ENCODE peak calls at places on chromosomes 12 and 14, in four cellular contexts. A is HepG2, Q is K562, H is WTC11. M is an unnamed sample.

GRCh38 chr12:51678086-51678724 is 87.2 kb downstream of the SCN8A start:
- DNase-seq in A (peak; percentile 50), Q (peak; percentile 53), H (peak; percentile 41), M (peak; percentile 73)

GRCh38 chr12:48199784-48200198 is 3.3 kb downstream of the OR10AD1 start:
- DNase-seq in A (no peak), Q (no peak), H (no peak), M (no peak)

GRCh38 chr12:41304526-41304925 is 116.4 kb downstream of the PDZRN4 start:
- DNase-seq in A (no peak), Q (no peak), H (no peak), M (no peak)

GRCh38 chr14:22839159-22839779 is 2.9 kb downstream of the MMP14 start:
- DNase-seq in A (no peak), Q (no peak), H (no peak), M (no peak)

GRCh38 chr12:121992059-121992879 is 29.4 kb upstream of the BCL7A start:
- DNase-seq in A (peak; percentile 39), Q (no peak), H (no peak), M (no peak)

GRCh38 chr12:27843714-27844245 is 63.7 kb upstream of the MANSC4 start:
- DNase-seq in A (peak; percentile 21), Q (peak; percentile 33), H (no peak), M (no peak)

GRCh38 chr14:95315156-95315555 is 4.6 kb downstream of the CLMN start:
- DNase-seq in A (no peak), Q (no peak), H (no peak), M (no peak)

GRCh38 chr12:130026608-130027176 is 122.9 kb upstream of the TMEM132D start:
- DNase-seq in A (peak; percentile 21), Q (peak; percentile 46), H (peak; percentile 33), M (peak; percentile 43)

GRCh38 chr12:112167728-112168525 is 42.6 kb downstream of the TRAFD1 start:
- DNase-seq in A (no peak), Q (no peak), H (no peak), M (no peak)

GRCh38 chr12:92648242-92649031 is 54.4 kb upstream of the PLEKHG7 start:
- DNase-seq in A (no peak), Q (no peak), H (no peak), M (no peak)

GRCh38 chr12:86712425-86712843 is 456.2 kb upstream of the MGAT4C start:
- DNase-seq in A (peak; percentile 41), Q (no peak), H (no peak), M (peak; percentile 9)

GRCh38 chr12:28954333-28954732 is 194.7 kb upstream of the FAR2 start:
- DNase-seq in A (no peak), Q (no peak), H (no peak), M (no peak)

GRCh38 chr14:30214456-30215090 is 286.9 kb upstream of the PRKD1 start:
- DNase-seq in A (peak; percentile 75), Q (peak; percentile 7), H (no peak), M (peak; percentile 48)

GRCh38 chr12:38158428-38159091 is 158.0 kb upstream of the ALG10B start:
- DNase-seq in A (no peak), Q (no peak), H (no peak), M (no peak)

GRCh38 chr12:47777741-47778558 is 4.9 kb downstream of the SLC48A1 start:
- DNase-seq in A (no peak), Q (peak; percentile 45), H (no peak), M (no peak)

GRCh38 chr12:66195242-66195641 is 6.2 kb downstream of the IRAK3 start:
- DNase-seq in A (no peak), Q (no peak), H (no peak), M (no peak)

GRCh38 chr12:25689996-25690501 is 137.0 kb upstream of the LMNTD1 start:
- DNase-seq in A (no peak), Q (no peak), H (no peak), M (no peak)

GRCh38 chr12:93742086-93742934 is 65.1 kb downstream of the CRADD start:
- DNase-seq in A (peak; percentile 55), Q (peak; percentile 87), H (peak; percentile 69), M (peak; percentile 74)

GRCh38 chr14:65231286-65231980 is 129.1 kb upstream of the MAX start:
- DNase-seq in A (peak; percentile 76), Q (no peak), H (no peak), M (no peak)

GRCh38 chr12:10151621-10152020 is 20.3 kb downstream of the OLR1 start:
- DNase-seq in A (no peak), Q (no peak), H (no peak), M (no peak)

GRCh38 chr14:64755661-64756265 is 51.5 kb downstream of the PLEKHG3 start:
- DNase-seq in A (no peak), Q (peak; percentile 30), H (no peak), M (no peak)

GRCh38 chr14:55097894-55098560 is 31.0 kb upstream of the LGALS3 start:
- DNase-seq in A (no peak), Q (no peak), H (no peak), M (no peak)

GRCh38 chr14:63468273-63468672 is 74.9 kb downstream of the PPP2R5E start:
- DNase-seq in A (no peak), Q (no peak), H (no peak), M (no peak)

GRCh38 chr14:102516531-102517411 is 7.2 kb upstream of the ANKRD9 start:
- DNase-seq in A (peak; percentile 44), Q (peak; percentile 77), H (peak; percentile 76), M (peak; percentile 83)

GRCh38 chr12:102957339-102958050 is at the start of gene ASCL1:
- DNase-seq in A (no peak), Q (no peak), H (peak; percentile 56), M (no peak)

GRCh38 chr14:42214981-42215491 is 608.4 kb downstream of the LRFN5 start:
- DNase-seq in A (no peak), Q (no peak), H (no peak), M (no peak)

GRCh38 chr14:93039649-93040315 is 75.9 kb downstream of the ITPK1 start:
- DNase-seq in A (no peak), Q (no peak), H (no peak), M (no peak)

GRCh38 chr12:46389130-46389616 is 16.6 kb upstream of the SLC38A2 start:
- DNase-seq in A (no peak), Q (no peak), H (no peak), M (no peak)
- TF ChIP-seq ELF4 in A (no peak), Q (no peak), H (no peak), M (no peak)

DNA sequence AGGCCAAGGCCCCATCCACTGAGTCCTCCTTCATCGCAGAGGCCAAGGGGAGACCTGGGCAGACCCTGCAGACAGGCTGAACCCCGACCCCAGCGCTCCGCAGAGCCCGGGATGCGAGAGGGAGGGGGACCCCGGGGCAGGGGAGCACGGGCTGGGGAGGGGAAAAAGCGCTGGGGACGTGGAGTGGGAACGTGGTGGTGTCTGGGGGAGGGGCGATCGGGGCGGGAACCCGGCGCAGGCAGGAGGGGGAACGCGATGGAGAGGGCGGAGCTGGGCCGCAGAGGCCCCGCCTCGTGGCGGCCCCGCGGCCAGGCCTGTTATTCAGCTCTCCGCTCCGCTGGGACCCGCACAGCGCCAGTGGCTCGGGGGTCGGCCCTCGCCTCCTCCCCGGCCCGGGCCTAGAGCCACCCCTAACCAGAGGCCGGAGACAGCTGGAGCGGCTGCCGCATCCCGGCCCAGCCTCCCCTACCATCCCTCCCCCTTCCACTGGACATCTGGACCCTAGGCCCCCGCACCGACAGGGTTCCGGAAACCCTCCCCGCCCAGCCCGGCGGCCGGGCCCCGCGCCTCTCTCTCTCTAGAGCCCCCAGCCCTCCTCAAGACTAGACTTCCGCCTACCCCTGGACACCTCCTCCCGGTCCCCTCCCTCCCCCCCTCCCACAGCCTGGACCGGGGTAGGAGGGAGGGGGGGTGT is at the start of gene ARHGEF25:
- DNase-seq in A (peak; percentile 41), Q (peak; percentile 95), H (peak; percentile 73), M (peak; percentile 91)
- TF ChIP-seq ELF4 in A (no peak), Q (no peak), H (no peak), M (no peak)

GRCh38 chr12:80862606-80863005 is 75.1 kb downstream of the LIN7A start:
- DNase-seq in A (no peak), Q (no peak), H (no peak), M (no peak)
- TF ChIP-seq ELF4 in A (no peak), Q (no peak), H (no peak), M (no peak)

DNA sequence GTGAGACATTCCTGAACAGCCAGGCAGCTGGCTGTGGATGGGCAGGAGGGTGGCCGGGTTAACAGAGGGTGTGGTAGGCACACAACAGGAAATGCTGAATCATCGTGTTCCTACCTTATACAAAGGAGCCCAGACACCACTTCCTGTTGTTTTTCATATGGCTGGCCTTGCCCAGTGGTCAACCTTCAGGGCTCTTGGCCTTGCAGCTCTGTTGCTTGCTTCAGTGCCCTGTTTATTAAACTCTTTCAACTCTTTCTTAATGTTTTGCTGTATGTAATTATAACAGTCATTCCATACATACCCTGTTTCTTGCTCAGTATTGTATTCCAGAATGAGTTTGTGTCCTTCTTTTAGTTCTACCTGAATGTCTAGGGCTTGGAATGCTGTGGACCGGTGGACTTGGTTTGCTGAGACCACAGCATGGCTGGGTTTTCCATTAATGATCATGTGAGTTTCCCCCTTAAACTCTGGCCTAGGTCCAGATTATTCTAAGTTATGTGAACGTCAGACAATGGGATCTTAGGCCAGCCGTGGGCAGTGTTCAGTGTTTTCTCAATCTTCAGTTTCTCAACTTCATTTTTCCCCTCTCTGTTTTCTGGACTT is 11.9 kb downstream of the CFAP54 start:
- DNase-seq in A (peak; percentile 55), Q (no peak), H (no peak), M (no peak)
- TF ChIP-seq ELF4 in A (no peak), Q (no peak), H (no peak), M (no peak)